ENCODE peak calls at places on chromosomes 11 and 22, in four cellular contexts. J is mucosa of gallbladder, G is adipocyte, P is H1. X is an unnamed sample.

GRCh38 chr11:45994421-45995341 is 72.2 kb downstream of the LARGE2 start:
- DNase-seq in J (no peak), G (peak; percentile 56), P (no peak), X (no peak)

GRCh38 chr11:2164861-2165555 is 4.0 kb upstream of the INS start:
- DNase-seq in J (no peak), G (no peak), P (no peak), X (no peak)

GRCh38 chr11:10304495-10305261 is at the start of gene ADM:
- DNase-seq in J (peak; percentile 91), G (peak; percentile 98), P (no peak), X (peak; percentile 93)

GRCh38 chr11:12556155-12556554 is 118.1 kb upstream of the TEAD1 start:
- DNase-seq in J (no peak), G (peak; percentile 85), P (no peak), X (peak; percentile 59)

GRCh38 chr11:111335596-111335995 is 37.2 kb downstream of the POU2AF3 start:
- DNase-seq in J (no peak), G (peak; percentile 41), P (no peak), X (no peak)

GRCh38 chr11:86755196-86755595 is 45.1 kb upstream of the PRSS23 start:
- DNase-seq in J (no peak), G (no peak), P (no peak), X (no peak)

GRCh38 chr22:46013460-46014416 is 36.8 kb upstream of the WNT7B start:
- DNase-seq in J (peak; percentile 92), G (peak; percentile 98), P (peak; percentile 67), X (peak; percentile 98)

GRCh38 chr22:32585737-32586136 is 111.1 kb downstream of the FBXO7 start:
- DNase-seq in J (no peak), G (no peak), P (no peak), X (no peak)

GRCh38 chr22:18968011-18968749 is 32.1 kb upstream of the PRODH start:
- DNase-seq in J (peak; percentile 26), G (peak; percentile 52), P (no peak), X (no peak)

GRCh38 chr11:64123102-64123434 is 42.8 kb downstream of the MACROD1 start:
- DNase-seq in J (peak; percentile 34), G (no peak), P (no peak), X (peak; percentile 91)

GRCh38 chr22:32628626-32629587 is 154.3 kb downstream of the FBXO7 start:
- DNase-seq in J (no peak), G (peak; percentile 93), P (no peak), X (no peak)

GRCh38 chr11:73818838-73819237 is 31.2 kb downstream of the MRPL48 start:
- DNase-seq in J (no peak), G (peak; percentile 8), P (no peak), X (no peak)

GRCh38 chr22:27740192-27740748 is 61.3 kb downstream of the MN1 start:
- DNase-seq in J (no peak), G (no peak), P (no peak), X (no peak)

GRCh38 chr22:28424427-28425080 is 255.1 kb downstream of the TTC28 start:
- DNase-seq in J (no peak), G (peak; percentile 78), P (no peak), X (no peak)

GRCh38 chr11:65651589-65652510 is 10.9 kb downstream of the RELA start:
- DNase-seq in J (peak; percentile 69), G (no peak), P (no peak), X (peak; percentile 58)

GRCh38 chr11:111361082-111361801 is 17.8 kb downstream of the POU2AF1 start:
- DNase-seq in J (no peak), G (no peak), P (no peak), X (no peak)

GRCh38 chr22:29306830-29307657 is 594 bp downstream of the GAS2L1 start:
- DNase-seq in J (peak; percentile 63), G (peak; percentile 95), P (no peak), X (peak; percentile 88)

GRCh38 chr11:37657645-37658044 is 1059.6 kb upstream of the RAG2 start:
- DNase-seq in J (no peak), G (peak; percentile 58), P (no peak), X (no peak)

GRCh38 chr22:47574551-47574950 is 812.1 kb downstream of the TBC1D22A start:
- DNase-seq in J (no peak), G (no peak), P (no peak), X (no peak)

GRCh38 chr11:16280256-16280682 is 76.1 kb downstream of the SOX6 start:
- DNase-seq in J (no peak), G (no peak), P (no peak), X (peak; percentile 58)

GRCh38 chr11:33391893-33392251 is 134.7 kb downstream of the HIPK3 start:
- DNase-seq in J (no peak), G (peak; percentile 23), P (no peak), X (no peak)

GRCh38 chr22:33577862-33578411 is 342.3 kb downstream of the LARGE1 start:
- DNase-seq in J (no peak), G (no peak), P (no peak), X (no peak)

GRCh38 chr11:87597696-87598095 is 560.0 kb downstream of the TMEM135 start:
- DNase-seq in J (no peak), G (no peak), P (no peak), X (no peak)

GRCh38 chr11:18310800-18311340 is 11.1 kb downstream of the HPS5 start:
- DNase-seq in J (no peak), G (peak; percentile 61), P (no peak), X (no peak)

GRCh38 chr11:1643146-1643690 is 13.6 kb downstream of the KRTAP5-5 start:
- DNase-seq in J (no peak), G (no peak), P (no peak), X (no peak)

GRCh38 chr11:120413480-120413879 is 77.3 kb downstream of the ARHGEF12 start:
- DNase-seq in J (no peak), G (peak; percentile 75), P (no peak), X (no peak)

GRCh38 chr11:74366576-74366975 is 31.7 kb downstream of the PGM2L1 start:
- DNase-seq in J (no peak), G (peak; percentile 70), P (no peak), X (no peak)

GRCh38 chr11:59708537-59708936 is 5.1 kb downstream of the OR10V1 start:
- DNase-seq in J (no peak), G (peak; percentile 19), P (no peak), X (no peak)

GRCh38 chr22:24208012-24208749 is 26.9 kb downstream of the SUSD2 start:
- DNase-seq in J (peak; percentile 43), G (peak; percentile 97), P (no peak), X (no peak)

GRCh38 chr11:16968196-16968595 is 46.0 kb downstream of the PLEKHA7 start:
- DNase-seq in J (no peak), G (no peak), P (no peak), X (no peak)

GRCh38 chr11:35111171-35112055 is 27.6 kb upstream of the CD44 start:
- DNase-seq in J (no peak), G (peak; percentile 12), P (no peak), X (no peak)

X was measured in psoas muscle.